ENCODE peak calls at places on chromosome 17, in ten cellular contexts. One of them, this sample, is unnamed.

GRCh38 chr17:38430316-38430715 is 2.1 kb downstream of the ARHGAP23 start:
- DNase-seq in sigmoid colon: no peak
- DNase-seq in heart right ventricle: no peak
- DNase-seq in left ventricle myocardium inferior: no peak
- DNase-seq in endothelial cell: no peak
- DNase-seq in prostate gland: no peak
- DNase-seq in AG09309: no peak
- DNase-seq in AG04449: no peak
- DNase-seq in H9: no peak
- DNase-seq in IMR-90: peak
- DNase-seq in this sample: no peak

GRCh38 chr17:43616865-43617264 is 44.9 kb downstream of the MEOX1 start:
- DNase-seq in sigmoid colon: no peak
- DNase-seq in heart right ventricle: no peak
- DNase-seq in left ventricle myocardium inferior: no peak
- DNase-seq in endothelial cell: no peak
- DNase-seq in prostate gland: no peak
- DNase-seq in AG09309: no peak
- DNase-seq in AG04449: no peak
- DNase-seq in H9: no peak
- DNase-seq in IMR-90: no peak
- DNase-seq in this sample: no peak

GRCh38 chr17:74527756-74528155 is 3.5 kb downstream of the CD300LB start:
- DNase-seq in sigmoid colon: peak
- DNase-seq in heart right ventricle: no peak
- DNase-seq in left ventricle myocardium inferior: no peak
- DNase-seq in endothelial cell: no peak
- DNase-seq in prostate gland: no peak
- DNase-seq in AG09309: no peak
- DNase-seq in AG04449: no peak
- DNase-seq in H9: no peak
- DNase-seq in IMR-90: no peak
- DNase-seq in this sample: no peak

GRCh38 chr17:81480140-81480917 is 32.3 kb downstream of the ACTG1 start:
- DNase-seq in sigmoid colon: no peak
- DNase-seq in heart right ventricle: no peak
- DNase-seq in left ventricle myocardium inferior: no peak
- DNase-seq in endothelial cell: no peak
- DNase-seq in prostate gland: no peak
- DNase-seq in AG09309: no peak
- DNase-seq in AG04449: peak
- DNase-seq in H9: no peak
- DNase-seq in IMR-90: peak
- DNase-seq in this sample: no peak

GRCh38 chr17:44112284-44113280 is 10.9 kb downstream of the HDAC5 start:
- DNase-seq in sigmoid colon: no peak
- DNase-seq in heart right ventricle: peak
- DNase-seq in left ventricle myocardium inferior: peak
- DNase-seq in endothelial cell: no peak
- DNase-seq in prostate gland: no peak
- DNase-seq in AG09309: no peak
- DNase-seq in AG04449: no peak
- DNase-seq in H9: no peak
- DNase-seq in IMR-90: no peak
- DNase-seq in this sample: no peak

GRCh38 chr17:45016237-45016636 is 35.2 kb downstream of the DCAKD start:
- DNase-seq in sigmoid colon: no peak
- DNase-seq in heart right ventricle: no peak
- DNase-seq in left ventricle myocardium inferior: no peak
- DNase-seq in endothelial cell: no peak
- DNase-seq in prostate gland: no peak
- DNase-seq in AG09309: no peak
- DNase-seq in AG04449: no peak
- DNase-seq in H9: no peak
- DNase-seq in IMR-90: no peak
- DNase-seq in this sample: no peak

GRCh38 chr17:37701424-37702020 is 43.3 kb downstream of the HNF1B start:
- DNase-seq in sigmoid colon: no peak
- DNase-seq in heart right ventricle: no peak
- DNase-seq in left ventricle myocardium inferior: no peak
- DNase-seq in endothelial cell: peak
- DNase-seq in prostate gland: no peak
- DNase-seq in AG09309: no peak
- DNase-seq in AG04449: no peak
- DNase-seq in H9: peak
- DNase-seq in IMR-90: no peak
- DNase-seq in this sample: no peak

GRCh38 chr17:50550661-50551432 is 3.9 kb downstream of the SPATA20 start:
- DNase-seq in sigmoid colon: peak
- DNase-seq in heart right ventricle: peak
- DNase-seq in left ventricle myocardium inferior: peak
- DNase-seq in endothelial cell: peak
- DNase-seq in prostate gland: peak
- DNase-seq in AG09309: peak
- DNase-seq in AG04449: peak
- DNase-seq in H9: peak
- DNase-seq in IMR-90: peak
- DNase-seq in this sample: peak

GRCh38 chr17:63963123-63963522 is 9.6 kb downstream of the SCN4A start:
- DNase-seq in sigmoid colon: no peak
- DNase-seq in heart right ventricle: peak
- DNase-seq in left ventricle myocardium inferior: peak
- DNase-seq in endothelial cell: no peak
- DNase-seq in prostate gland: no peak
- DNase-seq in AG09309: no peak
- DNase-seq in AG04449: no peak
- DNase-seq in H9: no peak
- DNase-seq in IMR-90: no peak
- DNase-seq in this sample: no peak

GRCh38 chr17:40109471-40109824 is 9.1 kb upstream of the NR1D1 start:
- DNase-seq in sigmoid colon: peak
- DNase-seq in heart right ventricle: no peak
- DNase-seq in left ventricle myocardium inferior: peak
- DNase-seq in endothelial cell: no peak
- DNase-seq in prostate gland: no peak
- DNase-seq in AG09309: no peak
- DNase-seq in AG04449: no peak
- DNase-seq in H9: no peak
- DNase-seq in IMR-90: no peak
- DNase-seq in this sample: no peak

GRCh38 chr17:81030726-81031570 is 4.0 kb upstream of the BAIAP2 start:
- DNase-seq in sigmoid colon: peak
- DNase-seq in heart right ventricle: peak
- DNase-seq in left ventricle myocardium inferior: no peak
- DNase-seq in endothelial cell: no peak
- DNase-seq in prostate gland: no peak
- DNase-seq in AG09309: no peak
- DNase-seq in AG04449: no peak
- DNase-seq in H9: no peak
- DNase-seq in IMR-90: no peak
- DNase-seq in this sample: no peak

GRCh38 chr17:75319818-75320691 is 30.8 kb upstream of the SLC25A19 start:
- DNase-seq in sigmoid colon: no peak
- DNase-seq in heart right ventricle: no peak
- DNase-seq in left ventricle myocardium inferior: no peak
- DNase-seq in endothelial cell: no peak
- DNase-seq in prostate gland: no peak
- DNase-seq in AG09309: peak
- DNase-seq in AG04449: no peak
- DNase-seq in H9: no peak
- DNase-seq in IMR-90: peak
- DNase-seq in this sample: no peak

DNA sequence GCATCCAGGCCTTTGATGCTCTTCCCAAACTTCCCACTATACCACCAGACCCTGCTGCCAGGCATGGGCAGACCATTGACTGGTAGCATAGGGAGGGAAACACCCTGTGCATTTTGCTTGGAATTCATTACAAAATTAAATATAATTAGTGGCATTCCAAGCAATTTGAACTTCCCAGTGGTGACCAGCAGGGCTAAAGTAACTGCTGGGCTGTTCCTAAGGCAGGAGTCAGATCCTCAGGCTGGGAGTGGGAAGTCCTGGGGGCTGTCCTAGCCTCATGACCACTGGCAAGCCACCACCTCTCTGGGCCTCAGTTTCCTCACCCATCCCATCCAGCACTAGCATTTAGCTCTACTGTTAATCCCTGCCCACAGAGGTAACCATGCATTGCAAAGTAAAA is 3.7 kb downstream of the PRR15L start:
- DNase-seq in sigmoid colon: no peak
- DNase-seq in heart right ventricle: no peak
- DNase-seq in left ventricle myocardium inferior: no peak
- DNase-seq in endothelial cell: no peak
- DNase-seq in prostate gland: no peak
- DNase-seq in AG09309: no peak
- DNase-seq in AG04449: no peak
- DNase-seq in H9: no peak
- DNase-seq in IMR-90: no peak
- DNase-seq in this sample: no peak
- TF ChIP-seq CTCF in sigmoid colon: no peak
- TF ChIP-seq CTCF in heart right ventricle: no peak
- TF ChIP-seq CTCF in left ventricle myocardium inferior: no peak
- TF ChIP-seq CTCF in endothelial cell: no peak
- TF ChIP-seq CTCF in prostate gland: no peak
- TF ChIP-seq CTCF in AG09309: no peak
- TF ChIP-seq CTCF in AG04449: no peak
- TF ChIP-seq CTCF in H9: peak
- TF ChIP-seq CTCF in IMR-90: peak
- TF ChIP-seq CTCF in this sample: no peak

GRCh38 chr17:3613139-3613538 is 3.9 kb upstream of the TRPV1 start:
- DNase-seq in sigmoid colon: no peak
- DNase-seq in heart right ventricle: no peak
- DNase-seq in left ventricle myocardium inferior: no peak
- DNase-seq in endothelial cell: no peak
- DNase-seq in prostate gland: no peak
- DNase-seq in AG09309: no peak
- DNase-seq in AG04449: no peak
- DNase-seq in H9: no peak
- DNase-seq in IMR-90: no peak
- DNase-seq in this sample: no peak
- TF ChIP-seq CTCF in sigmoid colon: no peak
- TF ChIP-seq CTCF in heart right ventricle: no peak
- TF ChIP-seq CTCF in left ventricle myocardium inferior: no peak
- TF ChIP-seq CTCF in endothelial cell: no peak
- TF ChIP-seq CTCF in prostate gland: no peak
- TF ChIP-seq CTCF in AG09309: no peak
- TF ChIP-seq CTCF in AG04449: no peak
- TF ChIP-seq CTCF in H9: no peak
- TF ChIP-seq CTCF in IMR-90: no peak
- TF ChIP-seq CTCF in this sample: no peak

DNA sequence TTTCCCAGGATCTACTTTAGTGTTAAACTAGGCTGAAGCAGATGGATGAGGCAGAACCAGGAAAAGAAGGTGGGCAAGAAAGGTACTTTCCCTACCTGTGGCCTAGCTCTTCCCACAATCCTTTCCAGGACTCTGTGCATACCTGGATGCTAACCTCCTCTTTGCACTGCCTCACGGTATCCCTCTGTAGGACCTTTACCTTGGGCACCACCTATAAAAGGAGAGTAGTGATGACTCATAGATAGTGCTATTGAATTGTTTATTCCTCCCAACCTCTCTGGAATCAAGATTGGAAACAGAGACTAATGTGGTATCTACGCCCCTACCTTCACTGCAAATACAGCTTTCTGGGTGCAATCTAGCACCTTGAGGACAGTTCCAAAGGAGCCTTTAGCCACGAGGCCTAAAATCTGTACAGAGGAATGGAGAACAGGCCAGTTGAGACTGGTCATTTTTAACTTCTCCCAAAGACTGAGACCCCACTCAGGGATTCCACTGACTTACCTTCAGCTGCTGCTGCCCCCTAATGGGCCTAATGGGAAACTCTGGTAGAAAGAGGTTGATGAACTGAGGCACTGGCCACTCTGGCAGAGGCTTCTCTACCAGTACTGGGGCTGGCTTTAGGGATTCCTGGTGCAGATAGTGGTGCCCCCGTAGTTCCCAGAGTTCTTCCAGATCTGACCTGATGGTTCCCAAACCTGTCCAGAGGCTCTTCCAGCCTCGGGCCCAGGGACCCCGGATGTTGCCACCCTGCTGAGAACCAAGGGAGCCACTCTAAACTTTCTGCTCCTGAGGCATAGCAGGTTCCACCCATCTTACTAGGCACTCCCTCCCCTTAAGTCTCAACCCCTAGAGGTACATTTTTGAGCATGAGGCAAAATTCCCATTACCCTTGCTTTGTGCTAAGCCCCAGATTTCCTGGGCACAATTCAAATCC is 781 bp downstream of the RSKR start:
- DNase-seq in sigmoid colon: no peak
- DNase-seq in heart right ventricle: peak
- DNase-seq in left ventricle myocardium inferior: no peak
- DNase-seq in endothelial cell: peak
- DNase-seq in prostate gland: no peak
- DNase-seq in AG09309: no peak
- DNase-seq in AG04449: no peak
- DNase-seq in H9: peak
- DNase-seq in IMR-90: peak
- DNase-seq in this sample: peak
- TF ChIP-seq CTCF in sigmoid colon: peak
- TF ChIP-seq CTCF in heart right ventricle: peak
- TF ChIP-seq CTCF in left ventricle myocardium inferior: peak
- TF ChIP-seq CTCF in endothelial cell: peak
- TF ChIP-seq CTCF in prostate gland: peak
- TF ChIP-seq CTCF in AG09309: peak
- TF ChIP-seq CTCF in AG04449: peak
- TF ChIP-seq CTCF in H9: peak
- TF ChIP-seq CTCF in IMR-90: peak
- TF ChIP-seq CTCF in this sample: peak

GRCh38 chr17:14427914-14428639 is 127.2 kb downstream of the HS3ST3B1 start:
- DNase-seq in sigmoid colon: no peak
- DNase-seq in heart right ventricle: no peak
- DNase-seq in left ventricle myocardium inferior: no peak
- DNase-seq in endothelial cell: peak
- DNase-seq in prostate gland: no peak
- DNase-seq in AG09309: no peak
- DNase-seq in AG04449: no peak
- DNase-seq in H9: no peak
- DNase-seq in IMR-90: no peak
- DNase-seq in this sample: no peak

GRCh38 chr17:14432058-14432457 is 131.2 kb downstream of the HS3ST3B1 start:
- DNase-seq in sigmoid colon: no peak
- DNase-seq in heart right ventricle: no peak
- DNase-seq in left ventricle myocardium inferior: no peak
- DNase-seq in endothelial cell: no peak
- DNase-seq in prostate gland: no peak
- DNase-seq in AG09309: no peak
- DNase-seq in AG04449: no peak
- DNase-seq in H9: no peak
- DNase-seq in IMR-90: no peak
- DNase-seq in this sample: no peak

GRCh38 chr17:14429084-14429483 is 128.2 kb downstream of the HS3ST3B1 start:
- DNase-seq in sigmoid colon: no peak
- DNase-seq in heart right ventricle: no peak
- DNase-seq in left ventricle myocardium inferior: no peak
- DNase-seq in endothelial cell: no peak
- DNase-seq in prostate gland: no peak
- DNase-seq in AG09309: no peak
- DNase-seq in AG04449: no peak
- DNase-seq in H9: no peak
- DNase-seq in IMR-90: no peak
- DNase-seq in this sample: no peak

GRCh38 chr17:14434506-14434905 is 133.6 kb downstream of the HS3ST3B1 start:
- DNase-seq in sigmoid colon: no peak
- DNase-seq in heart right ventricle: no peak
- DNase-seq in left ventricle myocardium inferior: no peak
- DNase-seq in endothelial cell: no peak
- DNase-seq in prostate gland: no peak
- DNase-seq in AG09309: no peak
- DNase-seq in AG04449: no peak
- DNase-seq in H9: no peak
- DNase-seq in IMR-90: no peak
- DNase-seq in this sample: no peak

GRCh38 chr17:14428640-14429029 is 127.8 kb downstream of the HS3ST3B1 start:
- DNase-seq in sigmoid colon: no peak
- DNase-seq in heart right ventricle: no peak
- DNase-seq in left ventricle myocardium inferior: no peak
- DNase-seq in endothelial cell: no peak
- DNase-seq in prostate gland: no peak
- DNase-seq in AG09309: no peak
- DNase-seq in AG04449: no peak
- DNase-seq in H9: no peak
- DNase-seq in IMR-90: no peak
- DNase-seq in this sample: no peak
- TF ChIP-seq CTCF in sigmoid colon: no peak
- TF ChIP-seq CTCF in heart right ventricle: peak
- TF ChIP-seq CTCF in left ventricle myocardium inferior: no peak
- TF ChIP-seq CTCF in endothelial cell: no peak
- TF ChIP-seq CTCF in prostate gland: no peak
- TF ChIP-seq CTCF in AG09309: no peak
- TF ChIP-seq CTCF in AG04449: no peak
- TF ChIP-seq CTCF in H9: no peak
- TF ChIP-seq CTCF in IMR-90: no peak
- TF ChIP-seq CTCF in this sample: no peak